ENCODE peak calls at places on chromosomes 6 and 20, in four cellular contexts. N is foreskin fibroblast, R is AG04449, Z is SK-N-SH. L is an unnamed sample.

GRCh38 chr6:36727491-36728021 is 29.9 kb downstream of the RAB44 start:
- DNase-seq in N (no peak), R (no peak), Z (no peak), L (no peak)

GRCh38 chr20:53621482-53622246 is 28.0 kb upstream of the ZNF217 start:
- DNase-seq in N (peak; percentile 76), R (no peak), Z (peak; percentile 65), L (peak; percentile 96)

GRCh38 chr20:57540889-57541288 is 15.9 kb upstream of the CTCFL start:
- DNase-seq in N (no peak), R (no peak), Z (peak; percentile 15), L (no peak)

GRCh38 chr6:34810936-34811632 is 19.2 kb downstream of the BLTP3A start:
- DNase-seq in N (no peak), R (no peak), Z (no peak), L (no peak)

GRCh38 chr20:34344256-34344637 is 18.8 kb upstream of the ITCH start:
- DNase-seq in N (no peak), R (no peak), Z (no peak), L (no peak)

GRCh38 chr6:22784611-22785010 is 215.2 kb downstream of the HDGFL1 start:
- DNase-seq in N (no peak), R (no peak), Z (no peak), L (no peak)

GRCh38 chr6:10446548-10446947 is 31.7 kb upstream of the TFAP2A start:
- DNase-seq in N (no peak), R (no peak), Z (no peak), L (no peak)

GRCh38 chr6:144214622-144215401 is 64.5 kb downstream of the STX11 start:
- DNase-seq in N (no peak), R (no peak), Z (peak; percentile 5), L (no peak)

GRCh38 chr6:169183233-169183632 is 70.4 kb downstream of the THBS2 start:
- DNase-seq in N (no peak), R (no peak), Z (no peak), L (no peak)

GRCh38 chr6:36318690-36319435 is 17.8 kb downstream of the BNIP5 start:
- DNase-seq in N (no peak), R (no peak), Z (no peak), L (no peak)

GRCh38 chr6:136173519-136174507 is 76.3 kb downstream of the MTFR2 start:
- DNase-seq in N (peak; percentile 9), R (no peak), Z (peak; percentile 60), L (no peak)

GRCh38 chr6:110999634-111000270 is 17.9 kb downstream of the RPF2 start:
- DNase-seq in N (peak; percentile 23), R (no peak), Z (no peak), L (no peak)

GRCh38 chr20:12023169-12023795 is 105.6 kb downstream of the BTBD3 start:
- DNase-seq in N (no peak), R (no peak), Z (no peak), L (no peak)

GRCh38 chr6:117280922-117281321 is 15.6 kb downstream of the VGLL2 start:
- DNase-seq in N (no peak), R (no peak), Z (no peak), L (no peak)

GRCh38 chr6:54059683-54060082 is 51.6 kb upstream of the MLIP start:
- DNase-seq in N (no peak), R (no peak), Z (no peak), L (no peak)

GRCh38 chr6:54419885-54420284 is 111.6 kb downstream of the TINAG start:
- DNase-seq in N (peak; percentile 82), R (peak; percentile 71), Z (no peak), L (peak; percentile 67)

GRCh38 chr6:158837684-158838625 is 18.8 kb upstream of the EZR start:
- DNase-seq in N (no peak), R (no peak), Z (peak; percentile 61), L (no peak)
- TF ChIP-seq CTCF in N (no peak), R (no peak), Z (no peak), L (no peak)

GRCh38 chr6:161238076-161238869 is 35.6 kb downstream of the AGPAT4 start:
- DNase-seq in N (no peak), R (no peak), Z (no peak), L (no peak)
- TF ChIP-seq CTCF in N (no peak), R (no peak), Z (no peak), L (no peak)

GRCh38 chr20:45404438-45404837 is 3.7 kb upstream of the DBNDD2 start:
- DNase-seq in N (no peak), R (no peak), Z (no peak), L (no peak)

GRCh38 chr20:45407783-45408645 is at the start of gene DBNDD2:
- DNase-seq in N (no peak), R (no peak), Z (peak; percentile 24), L (no peak)

GRCh38 chr20:45407067-45407745 is 883 bp upstream of the DBNDD2 start:
- DNase-seq in N (no peak), R (no peak), Z (peak; percentile 65), L (no peak)

GRCh38 chr20:45406260-45407066 is 1.6 kb upstream of the DBNDD2 start:
- DNase-seq in N (no peak), R (no peak), Z (peak; percentile 80), L (no peak)

DNA sequence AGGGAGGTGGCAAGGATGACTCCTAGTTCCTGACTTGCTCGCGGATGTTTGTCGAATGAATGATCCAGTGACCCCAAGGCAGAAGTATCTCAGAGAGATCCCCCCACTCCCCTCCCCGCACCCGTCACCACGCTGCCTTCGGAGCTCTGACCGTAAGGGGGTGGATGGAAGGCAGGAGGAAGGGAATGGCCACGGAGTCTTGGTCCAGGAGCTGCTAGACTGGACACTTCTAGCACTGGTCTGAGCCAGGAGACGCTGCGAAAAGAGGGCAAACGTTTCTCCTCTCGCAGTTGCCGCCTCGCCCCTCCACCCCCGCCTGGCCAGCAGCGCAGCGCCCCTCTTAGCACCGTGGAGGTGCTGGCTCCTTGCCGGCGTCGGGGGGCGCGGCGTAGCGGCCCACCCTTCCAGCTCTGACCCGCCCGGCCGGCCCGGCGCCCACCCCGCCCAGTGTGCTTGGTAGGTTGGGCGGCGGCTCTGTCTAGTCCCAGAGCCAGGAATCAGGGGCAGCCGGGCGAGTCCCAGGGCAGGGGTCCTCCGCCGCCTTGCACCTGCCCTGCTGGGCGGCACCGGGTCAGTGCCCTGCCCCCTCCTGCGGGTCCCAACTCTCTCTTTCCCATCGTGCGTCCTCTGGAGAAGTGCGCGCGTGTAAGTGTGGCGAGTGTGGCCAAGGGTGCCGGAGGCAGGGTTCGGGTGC is 2.4 kb upstream of the DBNDD2 start:
- DNase-seq in N (no peak), R (no peak), Z (peak; percentile 75), L (no peak)
- TF ChIP-seq CTCF in N (no peak), R (no peak), Z (no peak), L (no peak)

DNA sequence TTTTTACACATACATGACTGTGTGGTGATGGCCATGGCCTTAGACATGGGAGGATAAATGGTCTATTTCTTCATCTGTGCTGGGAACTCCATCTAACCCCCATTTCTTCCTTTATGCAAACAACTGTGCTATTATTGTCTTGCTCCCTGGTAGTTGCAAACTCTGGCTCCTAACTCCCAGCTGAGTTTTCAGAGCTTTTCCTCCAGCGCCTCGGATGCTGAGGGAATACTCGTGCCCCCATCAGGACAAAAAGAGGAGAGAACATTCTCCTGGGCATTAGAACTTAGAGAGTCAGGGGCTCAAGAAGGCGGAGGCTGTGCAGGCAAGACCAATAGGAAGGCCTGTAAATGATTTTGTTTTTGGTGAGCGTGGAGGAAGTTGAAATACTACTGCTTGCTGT is 2.1 kb downstream of the DAAM2 start:
- DNase-seq in N (no peak), R (no peak), Z (no peak), L (no peak)
- TF ChIP-seq CTCF in N (no peak), R (no peak), Z (no peak), L (peak; percentile 9)

GRCh38 chr6:89972024-89972381 is 77.7 kb downstream of the GJA10 start:
- DNase-seq in N (no peak), R (no peak), Z (no peak), L (no peak)

GRCh38 chr6:89970072-89970471 is 75.8 kb downstream of the GJA10 start:
- DNase-seq in N (no peak), R (no peak), Z (no peak), L (no peak)

GRCh38 chr6:89966913-89967312 is 72.6 kb downstream of the GJA10 start:
- DNase-seq in N (no peak), R (no peak), Z (no peak), L (no peak)

GRCh38 chr6:89974776-89975175 is 80.5 kb downstream of the GJA10 start:
- DNase-seq in N (no peak), R (no peak), Z (no peak), L (no peak)

DNA sequence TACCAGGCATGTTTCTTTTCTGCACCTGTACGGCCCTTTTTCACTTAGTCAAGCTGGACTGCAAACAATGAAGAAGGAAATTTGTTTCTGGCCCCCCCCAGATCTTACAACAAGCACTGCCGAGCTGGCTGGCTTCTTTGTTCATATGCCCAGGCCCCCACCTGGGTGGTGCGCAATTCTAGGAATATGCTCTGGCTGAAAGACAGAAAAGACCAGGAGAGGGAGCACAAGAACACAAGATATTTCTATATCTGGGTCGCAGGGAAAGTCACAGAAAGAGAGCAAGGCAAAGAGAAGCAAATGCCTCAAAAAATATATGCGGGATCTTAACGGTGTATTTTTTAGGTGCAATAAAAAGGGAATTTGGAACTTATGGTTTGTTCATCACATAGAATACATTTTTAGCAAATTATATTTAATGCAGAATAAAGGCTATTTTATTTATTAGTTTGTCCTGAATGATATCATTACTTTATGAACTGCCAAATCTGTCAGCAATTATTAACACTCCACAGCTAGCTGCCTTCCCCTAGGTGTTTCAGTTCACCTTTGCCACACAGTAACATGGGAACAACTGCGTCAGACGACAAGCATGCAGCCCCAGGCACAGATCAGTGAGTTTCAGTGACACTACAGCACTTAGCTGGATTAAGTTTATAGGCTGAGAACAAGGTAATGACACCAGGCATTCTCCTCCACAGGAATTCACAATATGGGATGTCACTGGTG is 76.5 kb downstream of the GJA10 start:
- DNase-seq in N (peak; percentile 29), R (no peak), Z (peak; percentile 67), L (no peak)
- TF ChIP-seq CTCF in N (peak; percentile 58), R (peak; percentile 58), Z (peak; percentile 79), L (peak; percentile 68)

DNA sequence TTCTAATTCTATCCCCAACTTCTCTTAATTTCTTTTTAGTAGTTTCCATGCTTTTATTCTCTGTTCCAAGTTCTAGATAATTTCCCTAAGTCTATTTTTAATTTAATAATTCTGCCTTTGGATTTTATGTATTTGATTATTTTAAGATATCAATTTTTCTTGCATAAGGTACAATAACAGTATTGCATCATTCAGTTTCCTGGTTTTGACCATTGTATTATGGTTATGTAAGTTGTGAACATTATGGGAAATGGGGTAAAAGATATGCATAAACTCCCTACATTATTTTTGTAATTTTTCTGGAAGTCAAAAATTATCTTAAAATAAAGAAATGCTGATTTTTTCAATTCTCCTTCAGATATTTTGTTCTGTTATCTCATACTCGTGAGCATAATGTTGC is 21.1 kb upstream of the CENPW start:
- DNase-seq in N (no peak), R (no peak), Z (no peak), L (no peak)
- TF ChIP-seq CTCF in N (no peak), R (no peak), Z (no peak), L (no peak)

GRCh38 chr6:149437212-149437611 is 37.1 kb downstream of the SUMO4 start:
- DNase-seq in N (no peak), R (no peak), Z (no peak), L (no peak)
- TF ChIP-seq CTCF in N (no peak), R (no peak), Z (no peak), L (no peak)

GRCh38 chr20:18041462-18041861 is 16.3 kb downstream of the OVOL2 start:
- DNase-seq in N (no peak), R (no peak), Z (no peak), L (no peak)

GRCh38 chr20:18032977-18033892 is 24.5 kb downstream of the OVOL2 start:
- DNase-seq in N (no peak), R (no peak), Z (no peak), L (no peak)

GRCh38 chr20:18034039-18034438 is 23.7 kb downstream of the OVOL2 start:
- DNase-seq in N (no peak), R (no peak), Z (no peak), L (no peak)

GRCh38 chr20:18042211-18042610 is 15.5 kb downstream of the OVOL2 start:
- DNase-seq in N (no peak), R (no peak), Z (no peak), L (no peak)

GRCh38 chr20:18039063-18039462 is 18.7 kb downstream of the OVOL2 start:
- DNase-seq in N (no peak), R (no peak), Z (no peak), L (no peak)
- TF ChIP-seq CTCF in N (no peak), R (no peak), Z (no peak), L (no peak)